ENCODE peak calls at places on chromosomes 6 and 20, in seven cellular contexts. M is IMR-90, R is mesenchymal stem cell, K is H9, F is mesendoderm, W is trophoblast cell, N is H1. X is an unnamed sample.

GRCh38 chr6:53484409-53485280 is 60.3 kb downstream of the GCLC start:
- DNase-seq in W (peak; percentile 72), R (peak; percentile 67), F (peak; percentile 62), K (peak; percentile 38), N (no peak), M (peak; percentile 75), X (peak; percentile 71)

GRCh38 chr20:5061209-5061608 is 58.5 kb downstream of the PCNA start:
- DNase-seq in N (peak; percentile 36), F (peak; percentile 96), M (peak; percentile 48), R (no peak), K (peak; percentile 52), W (peak; percentile 60), X (no peak)

GRCh38 chr6:168937061-168937460 is 316.6 kb downstream of the THBS2 start:
- DNase-seq in N (no peak), F (peak; percentile 40), R (no peak), W (peak; percentile 57), K (no peak), M (peak; percentile 12), X (no peak)

GRCh38 chr6:72977114-72977513 is 248.2 kb downstream of the KHDC1L start:
- DNase-seq in R (no peak), F (no peak), M (no peak), W (no peak), K (no peak), N (no peak), X (no peak)

GRCh38 chr20:9161308-9161707 is 92.4 kb downstream of the PLCB4 start:
- DNase-seq in R (no peak), K (no peak), F (no peak), M (no peak), W (no peak), N (no peak), X (no peak)

GRCh38 chr20:39829713-39830112 is 859.3 kb downstream of the MAFB start:
- DNase-seq in K (no peak), F (no peak), W (no peak), R (peak; percentile 3), N (no peak), M (no peak), X (no peak)

GRCh38 chr6:142856857-142857608 is 87.9 kb downstream of the HIVEP2 start:
- DNase-seq in F (no peak), M (no peak), N (no peak), R (no peak), K (no peak), W (no peak), X (no peak)

GRCh38 chr6:119207973-119208725 is 129.7 kb upstream of the FAM184A start:
- DNase-seq in R (peak; percentile 67), K (no peak), M (peak; percentile 66), W (no peak), F (no peak), N (no peak), X (no peak)

GRCh38 chr6:157263146-157263545 is 60.2 kb downstream of the TMEM242 start:
- DNase-seq in K (no peak), F (no peak), W (no peak), R (no peak), N (no peak), M (no peak), X (no peak)

GRCh38 chr6:79234150-79235022 is at the start of gene HMGN3:
- DNase-seq in K (peak; percentile 92), F (peak; percentile 95), R (peak; percentile 95), W (peak; percentile 92), N (peak; percentile 59), M (peak; percentile 91), X (peak; percentile 75)

GRCh38 chr6:147347882-147348214 is 143.6 kb downstream of the STXBP5 start:
- DNase-seq in K (no peak), R (no peak), M (no peak), W (no peak), N (no peak), F (no peak), X (no peak)

GRCh38 chr6:54238407-54238806 is 69.8 kb upstream of the TINAG start:
- DNase-seq in M (peak; percentile 39), F (no peak), K (no peak), R (peak; percentile 37), N (no peak), W (no peak), X (no peak)

GRCh38 chr6:43582911-43583310 is 6.9 kb downstream of the POLH start:
- DNase-seq in M (no peak), K (no peak), N (no peak), F (no peak), R (no peak), W (no peak), X (no peak)

GRCh38 chr6:2534406-2535139 is 216.1 kb downstream of the MYLK4 start:
- DNase-seq in W (no peak), R (no peak), F (peak; percentile 9), K (no peak), M (no peak), N (no peak), X (no peak)

GRCh38 chr6:86943819-86944407 is 6.6 kb downstream of the HTR1E start:
- DNase-seq in M (no peak), N (no peak), W (no peak), R (no peak), K (no peak), F (peak; percentile 91), X (no peak)

GRCh38 chr6:22717906-22718305 is 148.5 kb downstream of the HDGFL1 start:
- DNase-seq in N (no peak), K (no peak), W (no peak), R (no peak), M (no peak), F (peak; percentile 4), X (no peak)

GRCh38 chr6:159094444-159095252 is 49.9 kb upstream of the TAGAP start:
- DNase-seq in M (no peak), W (no peak), R (no peak), N (no peak), F (no peak), K (no peak), X (no peak)

GRCh38 chr20:36646678-36647077 is 682 bp upstream of the SLA2 start:
- DNase-seq in R (no peak), W (no peak), K (no peak), M (no peak), F (no peak), N (no peak), X (no peak)

GRCh38 chr6:144265390-144265789 is 19.7 kb upstream of the UTRN start:
- DNase-seq in W (peak; percentile 60), R (peak; percentile 76), M (peak; percentile 61), N (no peak), K (peak; percentile 66), F (peak; percentile 98), X (peak; percentile 67)

GRCh38 chr6:79946773-79947190 is 571 bp downstream of the ELOVL4 start:
- DNase-seq in F (peak; percentile 61), N (no peak), W (no peak), M (peak; percentile 18), K (peak; percentile 34), R (peak; percentile 42), X (peak; percentile 32)

GRCh38 chr6:20509211-20509610 is 25.0 kb upstream of the CDKAL1 start:
- DNase-seq in N (no peak), M (no peak), K (no peak), W (no peak), F (no peak), R (peak; percentile 10), X (no peak)
- H2BK5ac ChIP-seq in N (no peak overlapping the region), M (no peak overlapping the region), K (no peak overlapping the region), W (no peak overlapping the region), F (no peak overlapping the region), R (no peak overlapping the region), X (no peak overlapping the region)

DNA sequence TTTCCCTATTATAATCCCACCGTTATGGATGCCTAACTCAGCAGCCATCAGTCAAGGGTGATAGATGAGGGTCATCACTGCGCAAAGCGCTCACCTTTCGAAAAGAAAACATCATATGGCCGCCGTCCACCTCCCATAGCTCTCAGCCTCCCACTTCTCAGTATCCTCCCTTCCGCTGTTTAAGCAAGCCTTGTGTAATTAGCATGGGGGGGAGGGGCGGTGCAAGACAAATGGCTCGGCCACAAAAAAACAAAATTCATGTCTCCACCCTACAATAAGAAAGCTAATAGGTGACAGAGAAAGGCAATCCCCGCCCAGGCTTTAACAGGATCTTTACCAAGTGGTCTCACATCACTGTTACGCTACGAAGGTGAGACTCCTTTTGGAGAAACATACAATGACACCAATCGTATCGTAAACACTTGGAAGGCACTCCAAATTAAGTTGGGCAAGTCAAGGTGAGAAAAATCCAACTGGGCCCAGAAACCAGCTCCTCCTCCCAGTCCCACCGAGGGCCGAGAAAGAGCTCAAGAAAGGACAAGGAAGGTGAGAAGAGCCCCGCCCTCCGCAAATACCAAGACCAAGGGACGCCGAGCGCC is 645 bp downstream of the DDX39B start:
- DNase-seq in F (peak; percentile 80), N (no peak), R (peak; percentile 64), W (peak; percentile 33), M (peak; percentile 50), K (no peak), X (peak; percentile 29)
- H3K4me2 ChIP-seq in F (peak overlapping the region; percentile 43), N (peak overlapping the region; percentile 86), R (peak overlapping the region; percentile 78), W (peak overlapping the region; percentile 83), M (peak overlapping the region; percentile 85), K (peak overlapping the region; percentile 59), X (peak overlapping the region; percentile 75)

GRCh38 chr6:129030231-129030630 is 147.3 kb downstream of the LAMA2 start:
- DNase-seq in W (no peak), M (no peak), F (no peak), R (peak; percentile 21), N (no peak), K (no peak), X (no peak)
- H2BK5ac ChIP-seq in W (no peak overlapping the region), M (no peak overlapping the region), F (peak overlapping the region; percentile 68), R (no peak overlapping the region), N (no peak overlapping the region), K (no peak overlapping the region), X (no peak overlapping the region)

DNA sequence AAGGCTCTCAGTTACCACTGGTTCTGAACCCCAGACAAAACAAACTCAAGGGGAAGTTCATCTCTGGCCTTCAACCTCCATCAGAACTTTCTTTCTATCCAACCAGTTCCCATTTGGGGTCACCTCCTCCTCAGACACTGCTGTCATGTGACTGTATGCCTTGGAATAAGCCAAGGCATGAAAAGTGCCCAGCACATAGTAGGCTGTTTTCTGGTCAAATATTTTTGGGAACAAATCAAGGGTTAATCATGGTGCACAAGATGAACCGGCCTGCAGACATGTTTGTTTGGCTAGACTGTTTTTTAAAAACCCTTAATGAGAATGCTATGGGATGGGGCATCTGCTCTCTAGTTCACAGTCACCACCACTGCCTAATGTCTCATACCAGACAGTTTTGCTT is 48.9 kb upstream of the MRPS10 start:
- DNase-seq in R (no peak), W (no peak), N (no peak), M (peak; percentile 26), K (no peak), F (no peak), X (no peak)
- H3K4me2 ChIP-seq in R (no peak overlapping the region), W (no peak overlapping the region), N (no peak overlapping the region), M (no peak overlapping the region), K (no peak overlapping the region), F (no peak overlapping the region), X (no peak overlapping the region)

GRCh38 chr6:5143625-5144311 is 58.6 kb downstream of the PPP1R3G start:
- DNase-seq in K (peak; percentile 77), M (peak; percentile 77), R (peak; percentile 78), W (peak; percentile 86), N (peak; percentile 27), F (peak; percentile 76), X (peak; percentile 77)
- H2BK5ac ChIP-seq in K (no peak overlapping the region), M (no peak overlapping the region), R (no peak overlapping the region), W (no peak overlapping the region), N (no peak overlapping the region), F (no peak overlapping the region), X (no peak overlapping the region)

GRCh38 chr20:62473200-62473585 is 2.6 kb downstream of the GATA5 start:
- DNase-seq in R (no peak), M (no peak), K (no peak), F (no peak), W (no peak), N (no peak), X (no peak)
- H3K4me2 ChIP-seq in R (no peak overlapping the region), M (no peak overlapping the region), K (no peak overlapping the region), F (no peak overlapping the region), W (no peak overlapping the region), N (peak overlapping the region; percentile 69), X (no peak overlapping the region)

X was measured in neuronal stem cell.